ENCODE peak calls at places on chromosome 7, in eight cellular contexts. L, K, H, E, N, W, J and U are unnamed samples.

GRCh38 chr7:78768859-78769258 is 684.6 kb downstream of the MAGI2 start:
- DNase-seq in H (no peak), N (no peak), W (no peak), K (no peak), J (no peak), L (peak), E (no peak), U (no peak)

GRCh38 chr7:151113344-151114150 is 27.3 kb downstream of the AGAP3 start:
- DNase-seq in W (peak), E (no peak), H (no peak), N (no peak), J (no peak), K (peak), L (peak), U (no peak)

GRCh38 chr7:137753067-137753466 is 93.7 kb downstream of the DGKI start:
- DNase-seq in L (no peak), N (no peak), E (no peak), H (no peak), K (no peak), W (no peak), J (no peak), U (no peak)

GRCh38 chr7:69309601-69310000 is 288.7 kb upstream of the AUTS2 start:
- DNase-seq in J (no peak), N (no peak), W (no peak), K (no peak), E (no peak), H (no peak), L (peak), U (no peak)

GRCh38 chr7:115724400-115725056 is 306.0 kb downstream of the TFEC start:
- DNase-seq in N (no peak), K (no peak), J (no peak), H (no peak), W (no peak), L (no peak), E (no peak), U (no peak)

GRCh38 chr7:269721-270120 is 20.2 kb upstream of the FOXL3 start:
- DNase-seq in W (no peak), N (no peak), K (no peak), H (no peak), J (no peak), E (no peak), L (no peak), U (no peak)

GRCh38 chr7:105131033-105131656 is 117.1 kb downstream of the KMT2E start:
- DNase-seq in W (no peak), N (no peak), K (no peak), J (no peak), H (no peak), E (no peak), L (peak), U (no peak)

GRCh38 chr7:117715784-117716445 is 157.3 kb downstream of the CTTNBP2 start:
- DNase-seq in E (no peak), K (peak), L (peak), W (peak), H (no peak), J (no peak), N (no peak), U (peak)

GRCh38 chr7:76507723-76508406 is 2.5 kb upstream of the UPK3B start:
- DNase-seq in H (no peak), E (no peak), N (no peak), L (peak), K (no peak), J (no peak), W (no peak), U (no peak)

GRCh38 chr7:118288098-118288497 is 63.6 kb downstream of the ANKRD7 start:
- DNase-seq in N (no peak), L (no peak), W (no peak), H (no peak), J (no peak), E (no peak), K (no peak), U (no peak)

GRCh38 chr7:150417863-150418262 is 32.6 kb upstream of the GIMAP8 start:
- DNase-seq in H (no peak), W (no peak), J (no peak), N (no peak), K (no peak), E (no peak), L (no peak), U (no peak)

GRCh38 chr7:158378978-158379377 is 208.6 kb downstream of the PTPRN2 start:
- DNase-seq in N (no peak), L (no peak), E (no peak), J (no peak), K (no peak), H (no peak), W (no peak), U (no peak)

GRCh38 chr7:74625446-74625845 is 32.1 kb upstream of the GTF2I start:
- DNase-seq in N (no peak), W (peak), E (no peak), H (no peak), L (peak), K (no peak), J (no peak), U (no peak)

GRCh38 chr7:92680458-92680857 is 90.3 kb upstream of the FAM133B start:
- DNase-seq in E (no peak), N (no peak), K (no peak), W (no peak), J (no peak), L (peak), H (no peak), U (no peak)

GRCh38 chr7:155568335-155568660 is 21.9 kb upstream of the CNPY1 start:
- DNase-seq in K (no peak), L (no peak), J (no peak), N (no peak), E (no peak), W (no peak), H (no peak), U (no peak)

GRCh38 chr7:35035511-35035921 is 1.8 kb downstream of the DPY19L1 start:
- DNase-seq in H (no peak), E (no peak), J (no peak), W (peak), K (peak), L (peak), N (no peak), U (no peak)

GRCh38 chr7:27739301-27739913 is 555 bp upstream of the TAX1BP1 start:
- DNase-seq in E (no peak), N (no peak), J (no peak), K (no peak), L (peak), H (no peak), W (peak), U (no peak)

GRCh38 chr7:74280985-74281384 is 8.2 kb upstream of the CLIP2 start:
- DNase-seq in L (peak), K (no peak), N (no peak), W (peak), H (no peak), E (no peak), J (no peak), U (no peak)

GRCh38 chr7:24341677-24342076 is 57.7 kb downstream of the NPY start:
- DNase-seq in L (peak), H (no peak), W (no peak), N (no peak), K (no peak), E (no peak), J (no peak), U (no peak)

GRCh38 chr7:32062150-32062549 is 8.1 kb downstream of the PDE1C start:
- DNase-seq in J (peak), E (no peak), K (peak), N (peak), H (no peak), L (peak), W (peak), U (no peak)

GRCh38 chr7:63521-64021 is 128.8 kb upstream of the FAM20C start:
- DNase-seq in H (no peak), L (no peak), K (no peak), N (peak), E (no peak), W (no peak), J (no peak), U (no peak)

GRCh38 chr7:90736968-90737939 is 141.1 kb downstream of the CDK14 start:
- DNase-seq in K (no peak), E (no peak), N (no peak), L (no peak), W (no peak), J (no peak), H (no peak), U (peak)

GRCh38 chr7:23619141-23619540 is 22.0 kb downstream of the CCDC126 start:
- DNase-seq in E (no peak), H (no peak), W (no peak), L (no peak), J (no peak), N (no peak), K (no peak), U (no peak)

GRCh38 chr7:74302745-74303221 is 13.6 kb downstream of the CLIP2 start:
- DNase-seq in N (no peak), W (no peak), J (no peak), K (no peak), H (no peak), E (no peak), L (peak), U (no peak)

GRCh38 chr7:23520582-23520981 is 11.2 kb downstream of the TRA2A start:
- DNase-seq in N (no peak), L (no peak), H (no peak), K (no peak), E (no peak), W (no peak), J (no peak), U (no peak)

GRCh38 chr7:57348646-57349269 is 101.2 kb upstream of the ZNF716 start:
- DNase-seq in J (no peak), N (peak), E (no peak), W (no peak), K (no peak), H (no peak), L (no peak), U (no peak)

GRCh38 chr7:43729924-43730248 is 563 bp upstream of the COA1 start:
- DNase-seq in H (no peak), L (no peak), E (no peak), K (no peak), N (no peak), J (no peak), W (no peak), U (no peak)

GRCh38 chr7:107828540-107828939 is 25.5 kb upstream of the SLC26A3 start:
- DNase-seq in E (no peak), H (no peak), N (no peak), J (no peak), W (no peak), L (no peak), K (no peak), U (no peak)

GRCh38 chr7:106089647-106090046 is 22.5 kb downstream of the SYPL1 start:
- DNase-seq in N (no peak), J (no peak), E (no peak), L (no peak), H (no peak), W (no peak), K (no peak), U (no peak)